ENCODE peak calls at places on chromosomes 6 and 20, in five cellular contexts. One of them, this sample, is unnamed. For H3K4me1 and H3K36me3, the result is how much of the 10 kb centered on the place peaks cover.

GRCh38 chr6:42042108-42042507 is 8.2 kb upstream of the TAF8 start:
- DNase-seq in breast epithelium: no peak
- DNase-seq in spleen: no peak
- DNase-seq in lung: no peak
- DNase-seq in adrenal gland: no peak
- DNase-seq in this sample: no peak

GRCh38 chr20:25270829-25271251 is 23.0 kb downstream of the PYGB start:
- DNase-seq in lung: no peak
- DNase-seq in adrenal gland: peak
- DNase-seq in spleen: peak
- DNase-seq in breast epithelium: no peak
- DNase-seq in this sample: no peak

GRCh38 chr6:19833947-19834346 is 3.2 kb upstream of the ID4 start:
- DNase-seq in breast epithelium: no peak
- DNase-seq in lung: no peak
- DNase-seq in adrenal gland: no peak
- DNase-seq in spleen: no peak
- DNase-seq in this sample: no peak

GRCh38 chr20:35992713-35993335 is 24.4 kb downstream of the CNBD2 start:
- DNase-seq in lung: peak
- DNase-seq in spleen: peak
- DNase-seq in adrenal gland: peak
- DNase-seq in breast epithelium: no peak
- DNase-seq in this sample: peak

GRCh38 chr20:62220666-62221568 is 839 bp upstream of the HRH3 start:
- DNase-seq in adrenal gland: no peak
- DNase-seq in breast epithelium: no peak
- DNase-seq in lung: no peak
- DNase-seq in spleen: no peak
- DNase-seq in this sample: no peak

GRCh38 chr6:130620338-130620781 is 206.8 kb upstream of the SMLR1 start:
- DNase-seq in lung: no peak
- DNase-seq in adrenal gland: no peak
- DNase-seq in breast epithelium: no peak
- DNase-seq in spleen: no peak
- DNase-seq in this sample: no peak

GRCh38 chr20:46070215-46070910 is 19.4 kb downstream of the NCOA5 start:
- DNase-seq in adrenal gland: no peak
- DNase-seq in lung: no peak
- DNase-seq in breast epithelium: no peak
- DNase-seq in spleen: no peak
- DNase-seq in this sample: no peak

GRCh38 chr6:142927274-142927586 is 17.7 kb downstream of the HIVEP2 start:
- DNase-seq in lung: no peak
- DNase-seq in adrenal gland: no peak
- DNase-seq in breast epithelium: no peak
- DNase-seq in spleen: no peak
- DNase-seq in this sample: no peak

GRCh38 chr6:166436195-166437139 is 53.7 kb upstream of the MPC1 start:
- DNase-seq in spleen: no peak
- DNase-seq in adrenal gland: no peak
- DNase-seq in breast epithelium: no peak
- DNase-seq in lung: no peak
- DNase-seq in this sample: no peak

GRCh38 chr20:11267131-11267761 is 593.4 kb upstream of the JAG1 start:
- DNase-seq in spleen: no peak
- DNase-seq in lung: peak
- DNase-seq in adrenal gland: peak
- DNase-seq in breast epithelium: no peak
- DNase-seq in this sample: no peak

GRCh38 chr6:91438570-91438969 is 851.7 kb upstream of the MAP3K7 start:
- DNase-seq in adrenal gland: no peak
- DNase-seq in lung: no peak
- DNase-seq in spleen: no peak
- DNase-seq in breast epithelium: no peak
- DNase-seq in this sample: no peak

GRCh38 chr20:1474325-1474724 is 7.7 kb upstream of the NSFL1C start:
- DNase-seq in breast epithelium: no peak
- DNase-seq in lung: no peak
- DNase-seq in adrenal gland: no peak
- DNase-seq in spleen: no peak
- DNase-seq in this sample: no peak

GRCh38 chr6:119630561-119631192 is 281.1 kb upstream of the MAN1A1 start:
- DNase-seq in spleen: no peak
- DNase-seq in lung: no peak
- DNase-seq in breast epithelium: no peak
- DNase-seq in adrenal gland: no peak
- DNase-seq in this sample: no peak

GRCh38 chr6:116265081-116265829 is 11.4 kb upstream of the TSPYL4 start:
- DNase-seq in adrenal gland: no peak
- DNase-seq in spleen: peak
- DNase-seq in breast epithelium: no peak
- DNase-seq in lung: no peak
- DNase-seq in this sample: no peak

GRCh38 chr6:70663881-70664466 is 3.7 kb upstream of the SMAP1 start:
- DNase-seq in spleen: no peak
- DNase-seq in adrenal gland: no peak
- DNase-seq in breast epithelium: no peak
- DNase-seq in lung: no peak
- DNase-seq in this sample: no peak

GRCh38 chr20:58117944-58118343 is 110.5 kb downstream of the ANKRD60 start:
- DNase-seq in spleen: no peak
- DNase-seq in lung: no peak
- DNase-seq in breast epithelium: no peak
- DNase-seq in adrenal gland: no peak
- DNase-seq in this sample: no peak

GRCh38 chr6:22147983-22148797 is 148.6 kb downstream of the PRL start:
- DNase-seq in breast epithelium: peak
- DNase-seq in adrenal gland: peak
- DNase-seq in spleen: no peak
- DNase-seq in lung: no peak
- DNase-seq in this sample: peak

GRCh38 chr6:163314791-163315404 is 99.6 kb upstream of the QKI start:
- DNase-seq in breast epithelium: no peak
- DNase-seq in adrenal gland: no peak
- DNase-seq in lung: no peak
- DNase-seq in spleen: no peak
- DNase-seq in this sample: peak

GRCh38 chr6:117167520-117168271 is 97.7 kb upstream of the VGLL2 start:
- DNase-seq in spleen: no peak
- DNase-seq in breast epithelium: no peak
- DNase-seq in lung: no peak
- DNase-seq in adrenal gland: no peak
- DNase-seq in this sample: no peak

GRCh38 chr6:146829792-146830565 is 231.2 kb downstream of the ADGB start:
- DNase-seq in adrenal gland: no peak
- DNase-seq in lung: no peak
- DNase-seq in spleen: no peak
- DNase-seq in breast epithelium: no peak
- DNase-seq in this sample: no peak

GRCh38 chr6:158220786-158221442 is 52.8 kb downstream of the GTF2H5 start:
- DNase-seq in adrenal gland: peak
- DNase-seq in breast epithelium: peak
- DNase-seq in spleen: peak
- DNase-seq in lung: peak
- DNase-seq in this sample: peak

GRCh38 chr20:58708246-58708931 is 15.8 kb downstream of the NPEPL1 start:
- DNase-seq in breast epithelium: no peak
- DNase-seq in lung: peak
- DNase-seq in spleen: peak
- DNase-seq in adrenal gland: no peak
- DNase-seq in this sample: no peak

GRCh38 chr6:27672113-27672799 is 199.4 kb upstream of the ZNF184 start:
- DNase-seq in lung: no peak
- DNase-seq in adrenal gland: no peak
- DNase-seq in breast epithelium: no peak
- DNase-seq in spleen: no peak
- DNase-seq in this sample: peak

GRCh38 chr6:4388675-4389074 is 253.3 kb upstream of the ECI2 start:
- DNase-seq in lung: no peak
- DNase-seq in adrenal gland: no peak
- DNase-seq in breast epithelium: no peak
- DNase-seq in spleen: no peak
- DNase-seq in this sample: no peak

DNA sequence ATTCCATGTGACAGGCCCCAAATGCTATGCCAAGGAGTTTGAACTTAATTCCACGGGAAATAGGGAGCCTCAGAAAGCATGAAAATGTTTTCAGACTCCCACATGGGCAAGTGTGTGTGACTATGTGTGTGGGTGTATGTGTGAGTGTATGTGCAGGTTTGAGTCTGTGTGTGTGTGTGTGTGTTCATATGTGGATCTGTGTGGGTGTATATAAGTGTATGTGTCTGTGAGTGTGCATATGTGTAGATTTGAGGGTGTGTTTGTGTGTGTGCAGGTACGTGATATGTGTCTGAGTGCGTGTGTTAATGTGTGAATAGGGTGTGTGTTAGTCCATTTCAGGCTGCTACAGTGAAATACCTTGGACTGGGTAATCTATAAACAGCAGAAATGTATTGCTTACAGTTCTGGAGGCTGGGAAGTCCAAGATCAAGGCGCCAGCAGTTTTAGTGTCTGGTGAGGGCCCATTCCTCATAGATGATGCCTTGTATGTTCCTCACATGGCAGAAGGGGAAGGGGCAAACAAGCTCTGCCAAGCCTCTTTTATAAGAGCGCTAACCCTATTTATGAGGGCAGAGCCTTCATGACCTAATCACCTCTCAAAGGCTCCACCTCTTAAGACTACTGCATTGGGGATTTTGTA is 181.1 kb upstream of the TAB2 start:
- DNase-seq in adrenal gland: no peak
- DNase-seq in breast epithelium: no peak
- DNase-seq in lung: no peak
- DNase-seq in spleen: no peak
- DNase-seq in this sample: no peak
- H3K4me1 ChIP-seq in adrenal gland: under half
- H3K4me1 ChIP-seq in breast epithelium: under half
- H3K4me1 ChIP-seq in lung: under half
- H3K4me1 ChIP-seq in spleen: under half
- H3K4me1 ChIP-seq in this sample: under half

GRCh38 chr6:3001146-3001772 is 1.6 kb downstream of the NQO2 start:
- DNase-seq in adrenal gland: no peak
- DNase-seq in breast epithelium: no peak
- DNase-seq in spleen: no peak
- DNase-seq in lung: no peak
- DNase-seq in this sample: no peak
- H3K4me3 ChIP-seq in adrenal gland: no peak
- H3K4me3 ChIP-seq in breast epithelium: no peak
- H3K4me3 ChIP-seq in spleen: no peak
- H3K4me3 ChIP-seq in lung: no peak
- H3K4me3 ChIP-seq in this sample: peak

DNA sequence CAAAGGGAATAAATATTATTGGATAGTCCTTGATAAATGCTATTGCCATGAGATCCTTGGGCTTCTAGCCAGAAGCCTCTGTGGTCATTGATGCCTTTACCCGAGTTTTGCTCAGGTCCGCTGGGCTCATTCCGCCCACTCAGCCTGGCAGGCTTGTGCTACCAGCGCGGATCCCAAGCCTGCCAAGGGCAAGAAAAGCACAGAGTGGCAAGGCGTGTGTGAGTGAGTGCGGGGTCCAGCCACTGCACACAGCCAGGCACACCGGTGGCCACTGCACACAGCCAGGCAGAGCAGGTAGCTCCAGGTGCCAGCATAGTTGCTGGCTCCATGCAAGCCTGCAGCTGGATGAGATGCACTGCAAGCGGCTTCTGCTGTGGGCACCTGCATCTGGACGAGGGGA is 38.7 kb downstream of the STK38 start:
- DNase-seq in spleen: no peak
- DNase-seq in lung: no peak
- DNase-seq in breast epithelium: no peak
- DNase-seq in adrenal gland: peak
- DNase-seq in this sample: no peak
- H3K36me3 ChIP-seq in spleen: half or more
- H3K36me3 ChIP-seq in lung: under half
- H3K36me3 ChIP-seq in breast epithelium: under half
- H3K36me3 ChIP-seq in adrenal gland: under half
- H3K36me3 ChIP-seq in this sample: under half

GRCh38 chr6:45438849-45439406 is 61.2 kb upstream of the SUPT3H start:
- DNase-seq in breast epithelium: no peak
- DNase-seq in adrenal gland: no peak
- DNase-seq in spleen: no peak
- DNase-seq in lung: no peak
- DNase-seq in this sample: no peak
- H3K4me1 ChIP-seq in breast epithelium: under half
- H3K4me1 ChIP-seq in adrenal gland: under half
- H3K4me1 ChIP-seq in spleen: under half
- H3K4me1 ChIP-seq in lung: under half
- H3K4me1 ChIP-seq in this sample: under half

GRCh38 chr6:141077355-141078333 is 1055.1 kb upstream of the GJE1 start:
- DNase-seq in adrenal gland: no peak
- DNase-seq in breast epithelium: no peak
- DNase-seq in spleen: no peak
- DNase-seq in lung: no peak
- DNase-seq in this sample: peak
- H3K4me3 ChIP-seq in adrenal gland: no peak
- H3K4me3 ChIP-seq in breast epithelium: no peak
- H3K4me3 ChIP-seq in spleen: no peak
- H3K4me3 ChIP-seq in lung: no peak
- H3K4me3 ChIP-seq in this sample: no peak

DNA sequence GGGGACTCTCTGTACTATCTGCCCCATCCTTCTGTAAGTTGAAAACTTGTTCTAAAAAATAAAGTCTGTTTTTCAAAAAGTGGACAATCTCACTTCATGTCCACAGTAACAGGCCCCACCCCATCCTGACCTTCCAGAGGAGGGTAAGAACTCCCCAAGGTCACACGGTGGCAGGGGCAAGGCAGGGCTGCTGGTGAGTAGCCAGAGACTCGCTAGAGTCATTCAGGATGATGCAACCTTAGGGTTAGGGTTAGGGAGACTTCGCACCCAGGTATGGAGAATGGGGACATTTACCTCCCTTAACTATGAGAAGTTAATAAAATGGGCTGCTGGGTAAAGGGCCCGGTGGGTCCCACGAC is 15.4 kb downstream of the PEDS1 start:
- DNase-seq in adrenal gland: peak
- DNase-seq in spleen: no peak
- DNase-seq in breast epithelium: no peak
- DNase-seq in lung: no peak
- DNase-seq in this sample: no peak
- H3K36me3 ChIP-seq in adrenal gland: under half
- H3K36me3 ChIP-seq in spleen: half or more
- H3K36me3 ChIP-seq in breast epithelium: under half
- H3K36me3 ChIP-seq in lung: under half
- H3K36me3 ChIP-seq in this sample: under half

GRCh38 chr6:106628658-106629102 is 618 bp downstream of the RTN4IP1 start:
- DNase-seq in lung: no peak
- DNase-seq in adrenal gland: no peak
- DNase-seq in spleen: no peak
- DNase-seq in breast epithelium: no peak
- DNase-seq in this sample: no peak
- H3K4me1 ChIP-seq in lung: under half
- H3K4me1 ChIP-seq in adrenal gland: under half
- H3K4me1 ChIP-seq in spleen: half or more
- H3K4me1 ChIP-seq in breast epithelium: under half
- H3K4me1 ChIP-seq in this sample: under half

GRCh38 chr20:49887251-49887827 is 28.0 kb downstream of the SPATA2 start:
- DNase-seq in breast epithelium: no peak
- DNase-seq in lung: no peak
- DNase-seq in spleen: peak
- DNase-seq in adrenal gland: no peak
- DNase-seq in this sample: no peak
- H3K4me3 ChIP-seq in breast epithelium: no peak
- H3K4me3 ChIP-seq in lung: no peak
- H3K4me3 ChIP-seq in spleen: no peak
- H3K4me3 ChIP-seq in adrenal gland: no peak
- H3K4me3 ChIP-seq in this sample: no peak

This sample was measured in HAP-1.